ENCODE peak calls at places on chromosome 1, in eight cellular contexts. K is cardiac fibroblast, D is lower leg skin, S is GM12864, Z is A549, I is suprapubic skin, V is body of pancreas, W is tibial artery. L is an unnamed sample.

GRCh38 chr1:163295949-163296348 is 25.8 kb upstream of the NUF2 start:
- DNase-seq in I (no peak), Z (no peak), V (no peak), D (no peak), S (no peak), K (no peak), W (no peak), L (no peak)

GRCh38 chr1:181643631-181644030 is 160.3 kb downstream of the CACNA1E start:
- DNase-seq in Z (no peak), D (no peak), S (no peak), W (no peak), I (no peak), V (no peak), K (no peak), L (no peak)

GRCh38 chr1:174040387-174040786 is 18.2 kb upstream of the RC3H1 start:
- DNase-seq in I (no peak), D (no peak), K (peak; percentile 57), V (no peak), S (no peak), Z (no peak), W (no peak), L (no peak)

GRCh38 chr1:204520834-204521709 is 4.9 kb downstream of the MDM4 start:
- DNase-seq in W (no peak), V (no peak), K (peak; percentile 15), Z (no peak), I (no peak), D (no peak), S (peak; percentile 89), L (no peak)

GRCh38 chr1:4052657-4053056 is 152.6 kb upstream of the C1orf174 start:
- DNase-seq in W (no peak), I (no peak), D (no peak), V (no peak), K (no peak), Z (no peak), S (no peak), L (no peak)

GRCh38 chr1:176225911-176226310 is 18.8 kb upstream of the COP1 start:
- DNase-seq in Z (no peak), I (no peak), W (no peak), V (no peak), S (no peak), K (no peak), D (no peak), L (no peak)

GRCh38 chr1:226100436-226101347 is 38.2 kb downstream of the H3-3A start:
- DNase-seq in W (no peak), V (peak; percentile 56), I (no peak), S (no peak), K (peak; percentile 60), D (no peak), Z (peak; percentile 91), L (no peak)

GRCh38 chr1:203272633-203273205 is 32.6 kb upstream of the BTG2 start:
- DNase-seq in I (no peak), W (no peak), V (peak; percentile 18), S (no peak), D (no peak), Z (no peak), K (no peak), L (no peak)

GRCh38 chr1:33446590-33446989 is 15.7 kb upstream of the PHC2 start:
- DNase-seq in Z (no peak), W (no peak), V (no peak), D (no peak), S (no peak), K (no peak), I (no peak), L (no peak)

GRCh38 chr1:103063911-103064310 is 44.4 kb downstream of the COL11A1 start:
- DNase-seq in Z (no peak), S (no peak), I (no peak), K (peak; percentile 47), D (no peak), V (no peak), W (no peak), L (no peak)

GRCh38 chr1:196660912-196661311 is 9.1 kb downstream of the CFH start:
- DNase-seq in W (no peak), S (no peak), I (no peak), D (no peak), Z (peak; percentile 36), K (peak; percentile 64), V (no peak), L (no peak)

GRCh38 chr1:28602536-28603439 is 10.7 kb downstream of the RAB42 start:
- DNase-seq in S (no peak), K (peak; percentile 86), I (no peak), V (peak; percentile 58), D (peak; percentile 52), W (peak; percentile 63), Z (peak; percentile 61), L (peak; percentile 59)

GRCh38 chr1:8460784-8461183 is 142.9 kb downstream of the SLC45A1 start:
- DNase-seq in Z (no peak), I (no peak), K (no peak), D (no peak), W (no peak), V (no peak), S (no peak), L (no peak)

GRCh38 chr1:8461341-8462110 is 143.6 kb downstream of the SLC45A1 start:
- DNase-seq in D (no peak), I (no peak), S (no peak), K (no peak), V (no peak), W (no peak), Z (no peak), L (no peak)

GRCh38 chr1:8457771-8458409 is 140.0 kb downstream of the SLC45A1 start:
- DNase-seq in W (no peak), K (no peak), S (no peak), V (no peak), I (no peak), Z (no peak), D (no peak), L (no peak)

GRCh38 chr1:8458607-8459006 is 140.7 kb downstream of the SLC45A1 start:
- DNase-seq in V (no peak), I (no peak), D (no peak), K (no peak), Z (no peak), S (no peak), W (no peak), L (no peak)

DNA sequence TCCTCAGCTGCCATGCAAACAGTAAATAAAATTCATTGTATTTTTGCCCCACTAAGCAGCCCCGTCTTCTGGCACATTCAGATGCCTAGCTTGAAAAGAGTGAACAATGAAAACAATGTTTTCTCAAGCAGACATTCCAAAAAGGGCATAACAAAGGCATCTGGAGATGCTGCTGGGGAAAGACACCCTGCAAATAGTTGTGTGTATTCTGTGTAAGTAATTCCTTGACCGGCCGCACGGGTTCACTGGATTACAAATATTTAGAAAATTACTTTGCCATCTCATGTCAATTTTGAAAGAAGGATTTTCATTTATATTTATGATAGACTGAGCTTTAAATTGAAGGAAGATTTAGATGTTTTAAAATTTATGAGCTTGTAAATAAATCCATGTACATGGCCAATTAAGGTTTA is 142.2 kb downstream of the SLC45A1 start:
- DNase-seq in V (no peak), W (no peak), D (no peak), K (no peak), S (no peak), I (no peak), Z (no peak), L (no peak)
- TF ChIP-seq CTCF in V (no peak), W (no peak), D (no peak), K (no peak), S (no peak), I (no peak), Z (no peak), L (no peak)

GRCh38 chr1:234185438-234185837 is 187.8 kb upstream of the COA6 start:
- DNase-seq in I (no peak), Z (no peak), K (no peak), S (no peak), D (no peak), V (no peak), W (no peak), L (no peak)

GRCh38 chr1:234186037-234186688 is 187.1 kb upstream of the COA6 start:
- DNase-seq in S (no peak), D (no peak), K (no peak), I (no peak), V (no peak), Z (peak; percentile 69), W (no peak), L (no peak)

GRCh38 chr1:234188454-234188792 is 184.8 kb upstream of the COA6 start:
- DNase-seq in I (no peak), V (no peak), W (no peak), K (no peak), S (no peak), D (no peak), Z (no peak), L (peak; percentile 75)
- H3K4me3 ChIP-seq in I (no peak overlapping the region), V (no peak overlapping the region), W (no peak overlapping the region), K (no peak overlapping the region), S (no peak overlapping the region), D (no peak overlapping the region), Z (no peak overlapping the region), L (no peak overlapping the region)

DNA sequence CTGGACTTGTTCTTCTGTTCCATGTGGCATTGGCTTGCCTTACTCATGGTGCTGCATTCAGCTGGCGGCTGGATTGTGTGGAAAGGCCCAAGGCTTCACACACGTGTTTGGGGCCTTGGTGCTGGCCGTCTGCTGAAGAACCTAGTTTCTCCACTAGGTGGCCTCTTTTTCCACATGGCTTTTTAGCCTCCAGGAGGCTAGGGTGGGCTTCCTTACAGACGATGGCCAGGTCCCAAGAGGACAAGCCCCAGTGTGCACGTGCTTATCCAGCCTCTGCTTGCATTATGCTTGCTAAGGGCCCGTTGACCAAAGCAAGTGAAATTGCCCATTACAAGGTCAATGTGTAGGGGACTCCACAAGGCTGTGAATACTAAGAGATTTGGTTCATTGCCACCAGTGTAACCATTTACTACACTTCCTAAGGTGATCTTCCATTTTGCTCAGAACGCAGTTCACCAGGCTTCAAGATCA is 47.5 kb upstream of the FOXO6 start:
- DNase-seq in W (no peak), S (no peak), I (no peak), D (no peak), Z (no peak), K (peak; percentile 26), V (peak; percentile 20), L (peak; percentile 76)
- TF ChIP-seq CTCF in W (peak; percentile 50), S (peak; percentile 82), I (no peak), D (no peak), Z (peak; percentile 32), K (peak; percentile 62), V (peak; percentile 41), L (peak; percentile 68)

DNA sequence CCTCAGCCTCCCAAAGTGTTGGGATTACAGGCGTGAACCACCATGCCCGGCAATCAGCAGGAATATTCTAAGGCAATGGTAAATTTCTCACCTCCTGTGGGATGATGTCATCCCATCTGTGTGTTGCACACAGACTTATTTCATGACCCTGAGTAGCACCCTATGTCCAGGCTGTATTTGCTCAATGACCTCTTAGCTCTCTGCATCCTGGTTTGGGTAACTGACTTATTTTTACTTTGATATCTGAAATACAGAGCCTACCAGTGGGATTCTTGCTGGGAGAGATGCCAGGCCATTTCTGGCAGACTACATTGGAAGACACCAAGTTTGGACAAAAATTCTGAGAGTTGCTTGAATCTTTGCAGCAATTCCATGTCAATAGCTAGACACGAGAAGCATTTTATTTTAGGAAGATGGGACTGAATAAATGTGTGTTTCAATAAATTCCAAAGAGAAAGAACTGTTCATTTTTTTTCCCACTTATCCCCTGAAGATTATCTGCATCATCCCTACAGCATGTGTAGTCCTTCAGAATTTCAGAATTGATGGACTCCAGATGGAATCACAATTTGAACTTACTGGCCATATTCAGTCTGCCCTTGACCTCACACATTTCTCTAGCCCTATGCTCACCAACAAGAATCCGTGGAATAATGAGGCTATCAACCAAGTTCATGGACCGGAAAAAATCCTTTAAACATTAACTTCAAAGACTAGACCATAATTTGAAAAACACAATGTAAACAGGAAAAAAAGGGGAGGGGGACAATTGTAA is 226.4 kb downstream of the HMCN1 start:
- DNase-seq in D (no peak), W (peak; percentile 66), I (peak; percentile 78), Z (no peak), S (no peak), K (peak; percentile 82), V (peak; percentile 12), L (no peak)
- H3K4me3 ChIP-seq in D (no peak overlapping the region), W (no peak overlapping the region), I (no peak overlapping the region), Z (no peak overlapping the region), S (no peak overlapping the region), K (no peak overlapping the region), V (no peak overlapping the region), L (no peak overlapping the region)

L was measured in WERI-Rb-1.